ENCODE peak calls at places on chromosomes 13 and 19, in seven cellular contexts. K, D, B, Z, X, C and Y are unnamed samples.

GRCh38 chr13:107993239-107993948 is 221.9 kb downstream of the LIG4 start:
- DNase-seq in K (no peak), D (no peak), B (no peak), Z (no peak), X (no peak), C (no peak), Y (no peak)

GRCh38 chr19:33456076-33456844 is 65.3 kb downstream of the PEPD start:
- DNase-seq in K (no peak), D (no peak), B (no peak), Z (no peak), X (no peak), C (no peak), Y (no peak)

GRCh38 chr19:1245884-1246816 is 2.2 kb upstream of the MIDN start:
- DNase-seq in K (no peak), D (no peak), B (no peak), Z (no peak), X (no peak), C (no peak), Y (no peak)

GRCh38 chr19:49056101-49056901 is 1.2 kb downstream of the CGB7 start:
- DNase-seq in K (no peak), D (peak), B (no peak), Z (peak), X (no peak), C (peak), Y (no peak)

GRCh38 chr19:42042455-42043170 is 27.4 kb downstream of the GRIK5 start:
- DNase-seq in K (no peak), D (no peak), B (no peak), Z (no peak), X (no peak), C (no peak), Y (no peak)

GRCh38 chr19:3350014-3350663 is 16.2 kb upstream of the NFIC start:
- DNase-seq in K (no peak), D (no peak), B (no peak), Z (peak), X (no peak), C (no peak), Y (no peak)

GRCh38 chr13:71722206-71722605 is 144.8 kb downstream of the DACH1 start:
- DNase-seq in K (no peak), D (no peak), B (no peak), Z (no peak), X (no peak), C (no peak), Y (no peak)

GRCh38 chr13:21310220-21310619 is 133.8 kb downstream of the MRPL57 start:
- DNase-seq in K (peak), D (no peak), B (no peak), Z (no peak), X (no peak), C (no peak), Y (no peak)

GRCh38 chr13:98657506-98658085 is 80.7 kb upstream of the STK24 start:
- DNase-seq in K (peak), D (no peak), B (peak), Z (no peak), X (no peak), C (no peak), Y (peak)

GRCh38 chr19:32018014-32018413 is 327.4 kb upstream of the ZNF507 start:
- DNase-seq in K (no peak), D (no peak), B (no peak), Z (no peak), X (no peak), C (no peak), Y (no peak)

GRCh38 chr13:27978301-27978968 is 9.3 kb upstream of the CDX2 start:
- DNase-seq in K (no peak), D (no peak), B (no peak), Z (no peak), X (no peak), C (no peak), Y (no peak)

GRCh38 chr13:94620286-94620896 is 18.7 kb downstream of the GPR180 start:
- DNase-seq in K (peak), D (peak), B (no peak), Z (peak), X (no peak), C (peak), Y (no peak)

GRCh38 chr13:61030445-61030844 is 385.2 kb downstream of the PCDH20 start:
- DNase-seq in K (no peak), D (no peak), B (no peak), Z (no peak), X (no peak), C (no peak), Y (no peak)

GRCh38 chr13:99968521-99969367 is 2.8 kb downstream of the ZIC5 start:
- DNase-seq in K (no peak), D (no peak), B (no peak), Z (no peak), X (no peak), C (no peak), Y (no peak)

GRCh38 chr19:28932446-28932845 is 280.5 kb downstream of the UQCRFS1 start:
- DNase-seq in K (no peak), D (no peak), B (no peak), Z (no peak), X (no peak), C (no peak), Y (no peak)

GRCh38 chr13:110726726-110727125 is 13.2 kb downstream of the ING1 start:
- DNase-seq in K (no peak), D (no peak), B (no peak), Z (peak), X (no peak), C (peak), Y (no peak)

GRCh38 chr13:31747966-31748365 is 8.6 kb downstream of the RXFP2 start:
- DNase-seq in K (peak), D (no peak), B (no peak), Z (no peak), X (no peak), C (no peak), Y (no peak)

GRCh38 chr19:6210721-6211600 is 68.8 kb downstream of the MLLT1 start:
- DNase-seq in K (no peak), D (no peak), B (no peak), Z (no peak), X (no peak), C (no peak), Y (no peak)

GRCh38 chr19:24033962-24034342 is 53.0 kb upstream of the ZNF254 start:
- DNase-seq in K (peak), D (peak), B (peak), Z (no peak), X (no peak), C (peak), Y (peak)

GRCh38 chr19:49930483-49931011 is 1.2 kb upstream of the NUP62 start:
- DNase-seq in K (no peak), D (peak), B (no peak), Z (peak), X (no peak), C (no peak), Y (no peak)

GRCh38 chr13:27942972-27943371 is 23.2 kb downstream of the PDX1 start:
- DNase-seq in K (no peak), D (no peak), B (no peak), Z (peak), X (no peak), C (no peak), Y (no peak)

GRCh38 chr13:106521101-106521799 is 14.2 kb downstream of the EFNB2 start:
- DNase-seq in K (no peak), D (no peak), B (no peak), Z (peak), X (no peak), C (no peak), Y (no peak)

GRCh38 chr19:13001502-13002388 is 6.5 kb downstream of the NFIX start:
- DNase-seq in K (no peak), D (peak), B (no peak), Z (no peak), X (no peak), C (no peak), Y (no peak)

GRCh38 chr19:7460562-7460966 is 28.3 kb downstream of the PEX11G start:
- DNase-seq in K (no peak), D (peak), B (no peak), Z (no peak), X (no peak), C (no peak), Y (no peak)

GRCh38 chr13:31204592-31204991 is 4.8 kb downstream of the B3GLCT start:
- DNase-seq in K (peak), D (peak), B (no peak), Z (no peak), X (no peak), C (no peak), Y (peak)

GRCh38 chr19:17889609-17890214 is 18.0 kb downstream of the SLC5A5 start:
- DNase-seq in K (peak), D (peak), B (no peak), Z (no peak), X (no peak), C (no peak), Y (no peak)

GRCh38 chr13:51233117-51233826 is 11.1 kb downstream of the FAM124A start:
- DNase-seq in K (no peak), D (no peak), B (no peak), Z (no peak), X (no peak), C (no peak), Y (no peak)

GRCh38 chr19:42287826-42288107 is 14.2 kb upstream of the PRR19 start:
- DNase-seq in K (no peak), D (no peak), B (no peak), Z (no peak), X (no peak), C (no peak), Y (no peak)

GRCh38 chr19:16831531-16831930 is 2.3 kb downstream of the SIN3B start:
- DNase-seq in K (no peak), D (no peak), B (no peak), Z (no peak), X (no peak), C (no peak), Y (no peak)

GRCh38 chr13:52737451-52737850 is 2.2 kb downstream of the CNMD start:
- DNase-seq in K (no peak), D (no peak), B (no peak), Z (no peak), X (no peak), C (no peak), Y (no peak)

GRCh38 chr19:17719730-17720486 is 628 bp downstream of the MAP1S start:
- DNase-seq in K (no peak), D (no peak), B (no peak), Z (peak), X (peak), C (peak), Y (no peak)

GRCh38 chr13:20028953-20029352 is 70.4 kb downstream of the ZMYM2 start:
- DNase-seq in K (no peak), D (no peak), B (no peak), Z (no peak), X (no peak), C (no peak), Y (no peak)

GRCh38 chr19:31834070-31834469 is 484.8 kb upstream of the TSHZ3 start:
- DNase-seq in K (no peak), D (no peak), B (no peak), Z (no peak), X (no peak), C (no peak), Y (no peak)

GRCh38 chr19:20051841-20052768 is 12.8 kb upstream of the ZNF682 start:
- DNase-seq in K (peak), D (peak), B (peak), Z (peak), X (no peak), C (peak), Y (peak)